ENCODE peak calls at places on chromosomes 12 and 14, in seven cellular contexts. Y is SK-N-SH, C is suprapubic skin, H is transverse colon, L is stomach, T is HepG2, V is K562. O is an unnamed sample.

GRCh38 chr12:13165578-13166120 is 30.9 kb upstream of the EMP1 start:
- DNase-seq in V (no peak), L (peak), T (no peak), H (peak), Y (no peak), C (peak), O (peak)

GRCh38 chr12:79634957-79635471 is 55.8 kb downstream of the PAWR start:
- DNase-seq in Y (no peak), V (no peak), C (no peak), T (no peak), H (no peak), L (no peak), O (no peak)

GRCh38 chr14:22996823-22997301 is 13.1 kb downstream of the C14orf93 start:
- DNase-seq in T (no peak), C (no peak), Y (peak), H (no peak), V (peak), L (no peak), O (no peak)

GRCh38 chr12:106389181-106389580 is 31.6 kb downstream of the POLR3B start:
- DNase-seq in V (no peak), H (no peak), C (no peak), L (no peak), Y (no peak), T (no peak), O (no peak)

GRCh38 chr12:65608319-65608916 is 215.9 kb upstream of the HMGA2 start:
- DNase-seq in C (no peak), T (no peak), H (no peak), L (no peak), V (no peak), Y (no peak), O (no peak)

GRCh38 chr12:10319414-10319813 is 11.7 kb downstream of the KLRD1 start:
- DNase-seq in T (no peak), C (no peak), H (no peak), L (no peak), V (no peak), Y (no peak), O (no peak)

GRCh38 chr12:64584173-64584555 is 26.1 kb upstream of the RASSF3 start:
- DNase-seq in L (no peak), H (no peak), V (no peak), T (no peak), Y (peak), C (no peak), O (no peak)

GRCh38 chr12:2652011-2652400 is 142.8 kb upstream of the FKBP4 start:
- DNase-seq in V (no peak), H (peak), C (no peak), Y (no peak), T (no peak), L (no peak), O (no peak)

GRCh38 chr14:75939200-75939599 is 42.6 kb downstream of the TGFB3 start:
- DNase-seq in T (no peak), Y (no peak), L (no peak), C (no peak), V (no peak), H (no peak), O (no peak)

GRCh38 chr12:31843399-31844095 is 114.7 kb upstream of the AMN1 start:
- DNase-seq in H (no peak), T (no peak), C (no peak), Y (no peak), L (no peak), V (peak), O (no peak)

GRCh38 chr12:5013206-5013830 is 30.4 kb upstream of the KCNA5 start:
- DNase-seq in Y (no peak), C (no peak), V (no peak), L (no peak), T (no peak), H (no peak), O (no peak)

GRCh38 chr12:65822732-65823480 is 1.4 kb upstream of the HMGA2 start:
- DNase-seq in L (peak), V (no peak), C (no peak), H (peak), Y (peak), T (peak), O (no peak)

GRCh38 chr12:123030686-123031085 is 50.2 kb downstream of the ARL6IP4 start:
- DNase-seq in C (no peak), H (no peak), V (no peak), T (no peak), L (no peak), Y (no peak), O (no peak)

GRCh38 chr12:103887738-103888137 is 42.5 kb upstream of the HSP90B1 start:
- DNase-seq in H (no peak), V (no peak), L (no peak), T (no peak), Y (no peak), C (no peak), O (no peak)

GRCh38 chr12:6547987-6548386 is 7.9 kb downstream of the IFFO1 start:
- DNase-seq in V (no peak), T (no peak), L (no peak), Y (no peak), C (no peak), H (no peak), O (no peak)

GRCh38 chr14:101708853-101709532 is 52.5 kb upstream of the PPP2R5C start:
- DNase-seq in V (peak), C (peak), Y (no peak), L (no peak), H (no peak), T (no peak), O (peak)
- H3K4me3 ChIP-seq in V (no peak), C (no peak), Y (no peak), L (no peak), H (no peak), T (no peak), O (no peak)

DNA sequence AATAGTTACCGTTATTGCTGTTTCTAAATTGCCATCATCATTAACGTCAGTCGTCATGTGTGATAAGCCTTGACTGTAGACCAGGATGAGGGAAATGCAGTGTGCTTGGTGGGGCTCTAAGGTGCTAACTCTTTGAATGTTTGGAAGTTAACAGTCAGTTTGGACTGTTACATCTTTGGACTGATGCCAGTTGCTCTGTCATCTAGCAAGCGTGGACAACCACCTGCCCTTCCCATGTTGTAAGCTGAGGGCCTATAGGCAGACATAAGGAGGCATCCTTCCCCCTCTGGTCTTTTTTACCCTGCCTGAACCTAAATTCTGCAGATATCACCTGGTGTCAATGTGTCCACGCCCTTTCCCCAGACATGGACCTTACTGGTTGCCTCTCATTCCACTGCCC is 94.4 kb downstream of the PPP2R5C start:
- DNase-seq in L (no peak), C (no peak), H (no peak), T (no peak), V (peak), Y (no peak), O (no peak)
- TF ChIP-seq POLR2AphosphoS5 in L (no peak), C (no peak), H (no peak), T (no peak), V (no peak), Y (no peak), O (no peak)

GRCh38 chr12:119920064-119920463 is 42.9 kb upstream of the CIT start:
- DNase-seq in H (no peak), V (no peak), Y (no peak), T (no peak), C (no peak), L (no peak), O (no peak)
- TF ChIP-seq EP300 in H (no peak), V (no peak), Y (no peak), T (no peak), C (no peak), L (no peak), O (no peak)

DNA sequence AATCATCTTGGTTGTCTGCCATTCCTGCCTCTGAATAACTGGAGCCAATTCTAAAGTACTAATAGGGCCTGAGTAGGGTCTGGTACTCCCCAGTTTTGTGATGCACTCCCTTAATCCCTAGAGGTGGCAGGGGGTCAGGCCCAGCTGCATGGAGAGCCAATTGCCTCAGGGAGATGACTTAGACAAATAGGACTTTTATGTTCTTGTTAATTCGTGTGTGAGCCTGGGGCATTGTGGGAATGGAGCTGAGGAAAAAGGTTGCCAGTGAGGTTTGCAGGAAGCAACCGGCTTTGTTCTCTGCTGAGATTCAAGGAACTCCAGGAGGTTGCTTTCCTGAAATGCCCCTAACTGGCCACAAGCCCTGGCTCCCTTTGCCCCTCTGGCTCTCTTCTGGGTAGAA is 6.8 kb upstream of the DCD start:
- DNase-seq in V (no peak), H (no peak), T (no peak), L (no peak), Y (no peak), C (no peak), O (no peak)
- H3K4me3 ChIP-seq in V (no peak), H (no peak), T (no peak), L (no peak), Y (no peak), C (no peak), O (no peak)

GRCh38 chr12:53231859-53232640 is at the start of gene RARG:
- DNase-seq in Y (peak), T (no peak), H (peak), C (peak), V (peak), L (peak), O (peak)
- TF ChIP-seq POLR2AphosphoS5 in Y (no peak), T (no peak), H (no peak), C (no peak), V (no peak), L (no peak), O (peak)

DNA sequence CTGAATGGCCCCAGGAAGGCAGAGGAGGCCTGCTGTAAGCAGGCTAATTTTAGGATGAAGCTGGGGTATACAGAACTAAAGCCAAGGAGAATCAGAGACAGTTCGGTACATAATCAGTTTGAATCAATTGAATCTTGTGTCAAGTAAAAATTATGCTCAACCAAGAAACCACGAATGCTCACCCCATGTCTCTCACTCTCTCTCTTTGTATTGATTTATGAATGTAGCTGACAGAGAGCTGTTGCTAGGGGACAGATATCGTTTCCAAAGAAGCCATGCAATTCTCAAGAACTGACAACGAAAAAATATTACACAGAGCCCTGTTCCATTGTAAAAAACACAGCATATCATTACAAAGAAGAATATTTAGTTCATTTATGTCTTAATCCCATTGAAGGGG is 151.1 kb upstream of the PKP2 start:
- DNase-seq in Y (no peak), L (no peak), H (no peak), T (no peak), C (no peak), V (no peak), O (no peak)
- TF ChIP-seq EP300 in Y (no peak), L (no peak), H (no peak), T (no peak), C (no peak), V (no peak), O (no peak)

DNA sequence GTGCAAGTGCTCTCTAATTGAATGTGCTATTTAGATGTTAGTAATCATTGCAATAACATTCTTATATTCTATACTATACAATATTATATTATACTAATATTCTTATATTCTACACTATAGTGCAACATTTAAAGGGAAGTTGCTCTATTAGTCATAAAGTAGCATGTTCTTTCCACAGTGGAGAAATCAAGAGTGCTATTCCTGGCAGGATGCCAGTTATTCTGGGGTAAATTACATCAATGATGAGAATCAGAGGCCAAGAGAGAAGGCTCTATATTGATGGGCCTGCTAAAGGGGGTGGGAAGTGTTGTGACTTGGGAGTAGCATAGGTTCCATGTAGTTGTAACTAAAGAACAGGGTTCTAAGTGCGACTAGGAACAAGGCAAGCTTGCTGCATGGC is 121.5 kb downstream of the SLC15A5 start:
- DNase-seq in Y (no peak), C (no peak), L (no peak), V (peak), H (no peak), T (no peak), O (no peak)
- H3K4me3 ChIP-seq in Y (no peak), C (no peak), L (no peak), V (no peak), H (no peak), T (no peak), O (no peak)

DNA sequence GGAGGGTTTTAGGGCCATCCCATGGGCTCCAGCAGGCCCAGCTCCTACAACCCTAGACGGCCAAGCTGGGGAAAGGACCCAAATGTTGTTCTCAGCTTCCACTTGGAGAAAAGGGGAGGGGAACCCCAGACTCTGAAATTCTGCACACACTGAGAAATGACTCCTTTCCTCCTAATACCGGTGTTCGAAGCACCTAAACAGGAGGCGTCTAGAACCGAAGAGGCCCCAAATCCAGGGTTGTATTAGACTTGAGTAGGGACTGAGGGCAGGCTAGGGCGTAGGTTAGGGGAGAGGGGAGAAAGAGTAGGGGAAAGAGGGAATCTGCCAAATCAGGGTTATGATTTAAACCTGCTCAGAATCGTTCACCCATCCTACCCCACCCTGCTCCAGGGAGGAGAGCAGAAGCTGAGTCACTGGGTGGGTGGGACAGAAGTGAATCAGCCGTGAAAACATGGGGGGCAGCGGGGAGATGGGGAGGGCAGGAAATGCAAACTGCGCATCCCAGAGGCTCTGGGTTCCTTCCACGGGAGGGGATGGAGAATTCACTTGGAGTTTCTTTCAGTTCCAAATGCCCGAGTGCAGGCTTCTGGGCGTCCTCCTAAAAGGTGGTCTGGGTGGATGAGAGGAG is 1.0 kb downstream of the IGFBP6 start:
- DNase-seq in L (peak), T (no peak), V (peak), Y (no peak), C (peak), H (peak), O (no peak)
- TF ChIP-seq POLR2AphosphoS5 in L (no peak), T (no peak), V (no peak), Y (peak), C (no peak), H (no peak), O (no peak)

GRCh38 chr14:39318574-39318973 is 84.9 kb downstream of the MIA2 start:
- DNase-seq in H (no peak), Y (no peak), L (no peak), T (no peak), C (no peak), V (no peak), O (no peak)

GRCh38 chr14:39310071-39310470 is 76.4 kb downstream of the MIA2 start:
- DNase-seq in T (no peak), V (no peak), Y (no peak), C (no peak), L (no peak), H (no peak), O (no peak)

GRCh38 chr14:39316844-39317553 is 83.3 kb downstream of the MIA2 start:
- DNase-seq in C (no peak), H (no peak), T (no peak), Y (no peak), L (no peak), V (peak), O (no peak)

GRCh38 chr14:39320318-39320717 is 86.6 kb downstream of the MIA2 start:
- DNase-seq in T (no peak), H (no peak), L (no peak), Y (no peak), V (no peak), C (no peak), O (no peak)

DNA sequence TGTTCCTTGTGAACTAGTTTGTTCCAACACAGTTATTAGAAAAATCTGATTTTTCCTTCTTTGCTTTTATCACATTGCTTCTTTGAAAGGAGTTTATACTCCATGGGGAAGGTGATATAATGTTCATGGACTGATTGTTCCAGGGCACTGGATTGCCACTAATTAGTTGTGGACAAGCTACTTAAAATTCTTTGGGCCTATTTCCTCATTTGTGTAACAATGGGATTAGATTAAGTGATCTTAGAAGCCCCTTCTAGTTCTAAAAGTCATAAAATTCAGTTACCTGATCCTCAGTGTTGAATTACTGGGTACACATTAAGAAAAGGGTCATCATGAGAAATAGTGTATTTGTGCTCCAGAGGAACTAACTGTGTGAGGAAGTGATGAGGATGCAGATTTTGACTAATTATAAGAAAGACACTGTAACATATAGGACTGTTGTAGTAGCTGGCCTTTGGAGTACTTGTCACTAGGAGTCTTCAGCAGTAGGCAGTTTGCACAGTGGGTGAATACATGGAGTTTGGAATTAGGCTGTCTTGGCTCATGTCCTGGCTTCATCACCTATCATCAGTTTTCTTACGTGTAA is 82.2 kb downstream of the MIA2 start:
- DNase-seq in C (no peak), L (no peak), Y (no peak), H (no peak), T (no peak), V (no peak), O (no peak)
- TF ChIP-seq EP300 in C (no peak), L (no peak), Y (no peak), H (no peak), T (no peak), V (no peak), O (no peak)

O was measured in upper lobe of left lung.